ENCODE peak calls at places on chromosomes 11 and 22, in six cellular contexts. J is fibroblast of pulmonary artery, H is lower lobe of right lung, Z is HL-60, D is cardiac muscle cell, Y is neural progenitor cell. W is an unnamed sample.

GRCh38 chr11:94623120-94623735 is 56.1 kb downstream of the PIWIL4 start:
- DNase-seq in J (peak), H (no peak), Z (peak), D (peak), Y (peak), W (peak)

GRCh38 chr11:33645686-33646085 is 54.9 kb downstream of the C11orf91 start:
- DNase-seq in J (no peak), H (no peak), Z (no peak), D (no peak), Y (no peak), W (no peak)

GRCh38 chr22:19527321-19527721 is 3.1 kb upstream of the CLDN5 start:
- DNase-seq in J (no peak), H (no peak), Z (no peak), D (no peak), Y (no peak), W (no peak)

GRCh38 chr22:31540966-31541365 is 44.6 kb downstream of the SFI1 start:
- DNase-seq in J (no peak), H (no peak), Z (no peak), D (no peak), Y (no peak), W (no peak)

GRCh38 chr11:33920838-33921613 is 29.1 kb upstream of the LMO2 start:
- DNase-seq in J (no peak), H (no peak), Z (no peak), D (peak), Y (no peak), W (peak)

GRCh38 chr22:29872145-29872893 is 10.7 kb upstream of the MTMR3 start:
- DNase-seq in J (no peak), H (no peak), Z (no peak), D (no peak), Y (no peak), W (no peak)

GRCh38 chr22:50169774-50170341 is 673 bp upstream of the PANX2 start:
- DNase-seq in J (peak), H (peak), Z (peak), D (peak), Y (peak), W (no peak)

GRCh38 chr22:47192651-47193437 is 430.4 kb downstream of the TBC1D22A start:
- DNase-seq in J (no peak), H (peak), Z (no peak), D (no peak), Y (no peak), W (no peak)

GRCh38 chr22:26139320-26139719 is 29.9 kb upstream of the SEZ6L start:
- DNase-seq in J (no peak), H (no peak), Z (no peak), D (no peak), Y (no peak), W (no peak)

GRCh38 chr11:46119053-46119351 is 2.3 kb downstream of the PHF21A start:
- DNase-seq in J (no peak), H (no peak), Z (no peak), D (no peak), Y (no peak), W (no peak)

GRCh38 chr11:83819936-83820549 is 533.9 kb upstream of the CCDC90B start:
- DNase-seq in J (peak), H (no peak), Z (no peak), D (peak), Y (peak), W (no peak)

DNA sequence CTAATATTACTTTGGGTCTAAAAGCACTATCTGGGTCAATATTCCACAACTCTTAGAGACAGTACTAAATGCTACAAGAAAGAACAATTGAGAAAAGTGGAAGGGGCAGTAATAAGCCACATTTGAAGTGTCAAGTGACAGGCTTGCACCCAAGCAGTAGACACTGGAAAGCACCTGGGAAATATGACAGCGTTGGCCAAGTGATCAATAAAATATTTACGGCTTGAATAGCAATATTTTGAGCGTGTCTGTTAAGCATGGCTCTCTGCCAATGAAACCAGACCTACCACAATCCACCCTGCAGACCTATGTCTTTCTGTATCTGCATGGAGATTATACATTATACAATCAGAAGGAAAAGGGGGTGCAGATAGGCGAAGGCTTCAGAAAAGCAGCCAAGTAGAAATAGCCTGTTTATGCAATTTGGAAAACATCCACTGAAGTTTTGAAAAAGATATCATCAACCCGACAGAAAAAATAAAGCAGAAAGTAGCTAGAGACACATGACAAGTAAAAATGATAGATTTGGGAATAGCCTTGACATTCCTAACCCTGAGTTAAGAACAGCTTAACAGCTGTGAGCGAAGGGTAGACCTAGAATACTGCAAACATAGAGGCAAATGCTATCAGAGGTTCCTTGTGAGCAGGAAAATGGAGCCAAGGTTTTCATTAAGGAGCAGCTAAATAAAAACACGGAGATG is 71.4 kb downstream of the ETS1 start:
- DNase-seq in J (no peak), H (no peak), Z (no peak), D (no peak), Y (no peak), W (no peak)
- H3K4me3 ChIP-seq in J (peak), H (peak), Z (no peak), D (no peak), Y (no peak), W (peak)

GRCh38 chr22:46132830-46133587 is 17.3 kb upstream of the PPARA start:
- DNase-seq in J (no peak), H (no peak), Z (no peak), D (no peak), Y (no peak), W (no peak)

GRCh38 chr22:46133588-46133855 is 16.8 kb upstream of the PPARA start:
- DNase-seq in J (no peak), H (no peak), Z (no peak), D (no peak), Y (no peak), W (no peak)

GRCh38 chr22:46128606-46129005 is 21.7 kb upstream of the PPARA start:
- DNase-seq in J (no peak), H (no peak), Z (no peak), D (no peak), Y (no peak), W (no peak)

GRCh38 chr22:46129390-46130041 is 20.8 kb upstream of the PPARA start:
- DNase-seq in J (no peak), H (peak), Z (peak), D (no peak), Y (no peak), W (no peak)

DNA sequence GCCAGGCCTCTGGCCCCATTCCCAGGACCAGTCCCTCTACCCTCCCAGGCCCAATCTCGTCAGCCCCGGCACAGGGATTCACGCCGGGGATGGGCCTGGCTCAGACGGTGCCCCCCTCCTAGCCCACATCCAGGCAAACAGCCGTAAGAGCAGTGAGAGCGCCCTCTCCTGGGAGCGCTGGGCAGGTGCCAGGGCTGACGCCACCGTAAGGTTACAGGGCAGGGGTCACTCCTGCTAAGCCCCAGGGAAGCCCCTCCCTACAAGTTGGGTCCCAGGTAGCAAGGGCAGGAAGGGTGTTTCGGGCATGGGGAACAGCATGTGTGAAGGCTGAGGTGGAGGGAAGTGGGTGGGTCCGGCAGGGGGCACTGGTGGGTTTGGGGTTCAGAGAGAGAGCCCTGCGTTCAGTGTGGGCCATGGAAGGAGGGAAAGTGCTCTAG is 19.2 kb upstream of the PPARA start:
- DNase-seq in J (no peak), H (no peak), Z (no peak), D (no peak), Y (peak), W (no peak)
- TF ChIP-seq CTCF in J (peak), H (peak), Z (peak), D (peak), Y (peak), W (peak)

GRCh38 chr11:68032003-68032402 is 1.5 kb downstream of the NDUFS8 start:
- DNase-seq in J (no peak), H (no peak), Z (no peak), D (no peak), Y (no peak), W (no peak)
- H3K4me3 ChIP-seq in J (no peak), H (no peak), Z (no peak), D (no peak), Y (no peak), W (peak)

GRCh38 chr11:63573881-63574855 is 11.0 kb upstream of the PLAAT2 start:
- DNase-seq in J (peak), H (no peak), Z (peak), D (peak), Y (no peak), W (no peak)
- TF ChIP-seq CTCF in J (no peak), H (peak), Z (no peak), D (peak), Y (no peak), W (no peak)